ENCODE peak calls at places on chromosomes 3 and 15, in four cellular contexts. Z, K, C and L are unnamed samples.
A peak's percentile ranks its signal among the peaks of the same experiment; 100 is the strongest.

GRCh38 chr3:182596673-182597410 is 196.5 kb upstream of the ATP11B start:
- DNase-seq in Z (no peak), K (no peak), C (no peak), L (no peak)

GRCh38 chr3:13748500-13748899 is 131.4 kb downstream of the WNT7A start:
- DNase-seq in Z (peak; percentile 2), K (no peak), C (no peak), L (no peak)

GRCh38 chr3:194375473-194375872 is 5.9 kb upstream of the LRRC15 start:
- DNase-seq in Z (no peak), K (no peak), C (no peak), L (no peak)

GRCh38 chr15:33104276-33104675 is 90.2 kb downstream of the FMN1 start:
- DNase-seq in Z (no peak), K (no peak), C (no peak), L (no peak)

GRCh38 chr3:851098-851790 is 241.6 kb upstream of the CNTN6 start:
- DNase-seq in Z (no peak), K (no peak), C (no peak), L (no peak)

GRCh38 chr15:69035205-69035917 is 20.9 kb downstream of the NOX5 start:
- DNase-seq in Z (peak; percentile 36), K (no peak), C (peak; percentile 67), L (peak; percentile 45)

GRCh38 chr15:92393287-92393993 is at the start of gene ST8SIA2:
- DNase-seq in Z (peak; percentile 71), K (no peak), C (no peak), L (no peak)

GRCh38 chr3:43465109-43465508 is 156.7 kb downstream of the ANO10 start:
- DNase-seq in Z (no peak), K (no peak), C (no peak), L (no peak)

GRCh38 chr3:70990190-70990589 is 593.3 kb downstream of the FOXP1 start:
- DNase-seq in Z (no peak), K (no peak), C (no peak), L (no peak)